ENCODE peak calls at places on chromosomes 16 and 17, in five cellular contexts. Y is NCI-H187; T is stimulated activated CD8-positive, alpha-beta memory T cell treated with anti-CD3 and anti-CD28 coated beads, Interleukin-7, amount 100 ng/mL, for 4 hours; N is Calu3; P is SW 1271. O is an unnamed sample.

GRCh38 chr16:17989255-17989654 is 347.3 kb downstream of the NPIPA8 start:
- DNase-seq in Y (no peak), T (no peak), N (no peak), P (no peak), O (no peak)

GRCh38 chr17:80774146-80774545 is 217.5 kb upstream of the CHMP6 start:
- DNase-seq in Y (peak), T (no peak), N (no peak), P (no peak), O (no peak)

GRCh38 chr16:73683804-73684203 is 612.8 kb upstream of the PSMD7 start:
- DNase-seq in Y (no peak), T (no peak), N (no peak), P (no peak), O (no peak)

GRCh38 chr16:79826732-79827514 is 226.4 kb upstream of the MAF start:
- DNase-seq in Y (no peak), T (no peak), N (no peak), P (no peak), O (no peak)

GRCh38 chr17:78947235-78948153 is 22.3 kb upstream of the TIMP2 start:
- DNase-seq in Y (no peak), T (no peak), N (no peak), P (no peak), O (no peak)

GRCh38 chr16:87288753-87289362 is 28.3 kb downstream of the C16orf95 start:
- DNase-seq in Y (no peak), T (no peak), N (no peak), P (no peak), O (no peak)

GRCh38 chr17:62804822-62805221 is 3.3 kb downstream of the MARCHF10 start:
- DNase-seq in Y (no peak), T (no peak), N (peak), P (no peak), O (no peak)

GRCh38 chr17:10156082-10156445 is 42.3 kb downstream of the GAS7 start:
- DNase-seq in Y (no peak), T (no peak), N (no peak), P (no peak), O (no peak)

GRCh38 chr16:46970089-46970488 is 3.4 kb downstream of the DNAJA2 start:
- DNase-seq in Y (no peak), T (no peak), N (no peak), P (no peak), O (no peak)

GRCh38 chr17:75845933-75846700 is 1.9 kb upstream of the UNC13D start:
- DNase-seq in Y (no peak), T (no peak), N (peak), P (no peak), O (no peak)

GRCh38 chr17:49823614-49824013 is 24.3 kb downstream of the TAC4 start:
- DNase-seq in Y (no peak), T (no peak), N (no peak), P (no peak), O (no peak)

GRCh38 chr16:85112364-85112763 is at the start of gene CIBAR2:
- DNase-seq in Y (no peak), T (no peak), N (peak), P (no peak), O (no peak)

GRCh38 chr16:4661661-4662060 is 31.7 kb upstream of the NUDT16L1 start:
- DNase-seq in Y (no peak), T (no peak), N (no peak), P (no peak), O (no peak)

GRCh38 chr17:79714746-79715145 is 16.0 kb upstream of the ENPP7 start:
- DNase-seq in Y (no peak), T (no peak), N (no peak), P (no peak), O (no peak)

GRCh38 chr16:50695017-50696000 is 1.9 kb downstream of the NOD2 start:
- DNase-seq in Y (no peak), T (no peak), N (no peak), P (no peak), O (no peak)

GRCh38 chr17:42928714-42929496 is 28.3 kb downstream of the G6PC1 start:
- DNase-seq in Y (no peak), T (no peak), N (peak), P (peak), O (peak)

GRCh38 chr16:78895661-78896060 is 704.9 kb downstream of the MAF start:
- DNase-seq in Y (no peak), T (no peak), N (no peak), P (no peak), O (no peak)

GRCh38 chr17:50053654-50053960 is 2.3 kb upstream of the ITGA3 start:
- DNase-seq in Y (no peak), T (no peak), N (no peak), P (peak), O (no peak)

GRCh38 chr17:39982069-39982371 is 1.4 kb downstream of the PSMD3 start:
- DNase-seq in Y (no peak), T (no peak), N (no peak), P (no peak), O (no peak)

GRCh38 chr17:45334701-45335677 is 18.2 kb upstream of the MAP3K14 start:
- DNase-seq in Y (no peak), T (no peak), N (no peak), P (no peak), O (no peak)

GRCh38 chr17:75723201-75723930 is 2.1 kb downstream of the ITGB4 start:
- DNase-seq in Y (no peak), T (no peak), N (peak), P (no peak), O (no peak)